ENCODE peak calls at places on chromosomes 1 and 21, in four cellular contexts. Q is adrenal gland, R is AG04449, I is left ventricle myocardium inferior. C is an unnamed sample.

GRCh38 chr1:42765832-42766722 is 751 bp downstream of the P3H1 start:
- DNase-seq in Q (peak; percentile 69), R (no peak), I (peak; percentile 32), C (peak; percentile 76)

GRCh38 chr21:14901482-14901958 is 163.3 kb downstream of the NRIP1 start:
- DNase-seq in I (no peak), R (no peak), Q (no peak), C (no peak)

GRCh38 chr1:113654883-113655282 is 104.4 kb downstream of the PHTF1 start:
- DNase-seq in R (no peak), I (no peak), Q (no peak), C (no peak)

GRCh38 chr1:209769171-209769904 is 13.5 kb downstream of the TRAF3IP3 start:
- DNase-seq in R (peak; percentile 77), Q (peak; percentile 81), I (peak; percentile 74), C (no peak)

GRCh38 chr1:246170574-246171261 is 336.4 kb downstream of the SMYD3 start:
- DNase-seq in R (no peak), Q (no peak), I (no peak), C (no peak)

GRCh38 chr1:70567167-70567566 is 156.1 kb downstream of the CTH start:
- DNase-seq in Q (no peak), I (no peak), R (no peak), C (no peak)

GRCh38 chr21:40386301-40386911 is 460.6 kb downstream of the DSCAM start:
- DNase-seq in R (no peak), I (peak; percentile 32), Q (peak; percentile 81), C (peak; percentile 69)

GRCh38 chr21:25862596-25862995 is 127.8 kb downstream of the GABPA start:
- DNase-seq in R (no peak), Q (no peak), I (no peak), C (no peak)

GRCh38 chr1:151998611-151999362 is 5.1 kb upstream of the S100A10 start:
- DNase-seq in I (no peak), R (no peak), Q (no peak), C (no peak)

GRCh38 chr1:5597991-5598823 is 394.0 kb downstream of the NPHP4 start:
- DNase-seq in R (no peak), Q (peak; percentile 45), I (no peak), C (peak; percentile 47)

GRCh38 chr1:23558140-23558871 is 995 bp downstream of the ID3 start:
- DNase-seq in R (no peak), I (peak; percentile 71), Q (peak; percentile 66), C (no peak)

GRCh38 chr1:195335541-195335940 is 1272.7 kb downstream of the KCNT2 start:
- DNase-seq in Q (no peak), R (no peak), I (no peak), C (no peak)

GRCh38 chr1:67883069-67883468 is 49.8 kb upstream of the GNG12 start:
- DNase-seq in R (peak; percentile 14), Q (no peak), I (no peak), C (no peak)

GRCh38 chr21:43294194-43294902 is 125.5 kb downstream of the CRYAA start:
- DNase-seq in R (no peak), I (peak; percentile 49), Q (no peak), C (no peak)

GRCh38 chr1:192342842-192343241 is 26.1 kb downstream of the RGS21 start:
- DNase-seq in Q (no peak), I (no peak), R (no peak), C (no peak)

GRCh38 chr21:44065428-44065827 is 41.8 kb upstream of the PWP2 start:
- DNase-seq in I (no peak), R (no peak), Q (peak; percentile 57), C (no peak)

GRCh38 chr1:31531177-31532000 is 44.9 kb upstream of the TINAGL1 start:
- DNase-seq in Q (no peak), I (no peak), R (no peak), C (no peak)

GRCh38 chr1:3910049-3910731 is 10.1 kb upstream of the C1orf174 start:
- DNase-seq in Q (no peak), I (no peak), R (no peak), C (no peak)

GRCh38 chr1:72623299-72623708 is 341.0 kb upstream of the NEGR1 start:
- DNase-seq in Q (no peak), I (no peak), R (peak; percentile 0), C (no peak)

GRCh38 chr1:11180342-11180744 is 8.8 kb upstream of the ANGPTL7 start:
- DNase-seq in Q (no peak), R (no peak), I (no peak), C (no peak)

GRCh38 chr1:231315887-231316286 is 21.8 kb downstream of the EXOC8 start:
- DNase-seq in Q (peak; percentile 58), R (no peak), I (peak; percentile 24), C (peak; percentile 58)

GRCh38 chr1:97433094-97433493 is 487.7 kb downstream of the DPYD start:
- DNase-seq in Q (no peak), R (no peak), I (no peak), C (no peak)

DNA sequence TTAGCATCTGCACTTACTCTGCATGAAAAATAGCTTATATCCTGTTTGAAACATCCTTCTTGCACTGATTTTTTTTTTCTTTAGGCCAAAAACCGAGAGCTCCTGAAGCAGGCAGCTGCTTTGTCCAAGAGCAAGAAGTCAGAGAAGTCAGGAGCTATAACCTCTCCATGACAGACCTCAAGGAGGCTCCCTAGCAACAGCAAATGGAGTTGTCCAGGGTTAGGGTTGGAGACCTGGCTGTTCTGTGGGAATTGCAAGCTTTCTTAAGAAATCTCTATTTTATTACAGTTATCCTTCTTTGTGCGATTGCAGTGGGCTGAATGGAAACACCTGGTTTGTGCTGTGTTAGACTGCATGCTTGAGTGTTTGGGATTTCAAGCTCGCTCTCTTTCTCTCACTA is 12.6 kb upstream of the STX12 start:
- DNase-seq in Q (no peak), I (no peak), R (no peak), C (no peak)
- TF ChIP-seq CTCF in Q (no peak), I (peak; percentile 14), R (no peak), C (no peak)

GRCh38 chr1:16017461-16018303 is at the start of gene HSPB7:
- DNase-seq in R (peak; percentile 42), I (peak; percentile 90), Q (peak; percentile 97), C (no peak)
- TF ChIP-seq CTCF in R (peak; percentile 15), I (no peak), Q (peak; percentile 16), C (no peak)

GRCh38 chr1:38990746-38991637 is at the start of gene AKIRIN1:
- DNase-seq in I (peak; percentile 99), Q (peak; percentile 99), R (peak; percentile 75), C (peak; percentile 99)
- TF ChIP-seq CTCF in I (peak; percentile 27), Q (no peak), R (no peak), C (no peak)

DNA sequence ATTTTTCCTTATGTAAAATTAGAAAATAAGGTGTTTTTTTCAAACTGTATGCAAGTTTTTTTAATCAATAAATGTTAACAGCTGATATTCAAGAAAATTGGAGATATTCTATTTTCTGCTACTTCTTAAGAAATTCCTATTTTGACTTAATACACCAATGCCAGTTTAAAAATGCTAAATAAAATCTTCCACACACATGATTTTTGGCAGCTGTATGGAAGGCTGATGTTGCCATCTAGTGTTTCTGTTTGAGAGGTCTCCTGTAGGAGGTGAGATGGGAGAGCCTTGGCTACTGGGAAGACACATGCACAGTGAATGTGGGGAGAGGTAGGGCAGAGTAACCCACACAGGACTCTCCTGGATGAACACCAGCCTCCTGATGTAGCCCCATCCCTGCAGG is 29.2 kb upstream of the OR2B11 start:
- DNase-seq in R (no peak), Q (no peak), I (no peak), C (no peak)
- TF ChIP-seq CTCF in R (no peak), Q (peak; percentile 60), I (peak; percentile 56), C (peak; percentile 71)

GRCh38 chr1:2132222-2133038 is 62.1 kb downstream of the FAAP20 start:
- DNase-seq in R (no peak), Q (peak; percentile 72), I (peak; percentile 30), C (no peak)
- TF ChIP-seq CTCF in R (peak; percentile 43), Q (peak; percentile 30), I (peak; percentile 67), C (peak; percentile 55)

GRCh38 chr1:108852141-108852540 is 4.8 kb downstream of the AKNAD1 start:
- DNase-seq in I (no peak), Q (no peak), R (no peak), C (no peak)

GRCh38 chr1:108856994-108857393 is at the start of gene AKNAD1:
- DNase-seq in Q (no peak), R (no peak), I (no peak), C (no peak)

GRCh38 chr1:108852541-108852940 is 4.4 kb downstream of the AKNAD1 start:
- DNase-seq in Q (no peak), R (no peak), I (no peak), C (no peak)

GRCh38 chr1:108851567-108851966 is 5.3 kb downstream of the AKNAD1 start:
- DNase-seq in R (no peak), Q (no peak), I (no peak), C (no peak)

DNA sequence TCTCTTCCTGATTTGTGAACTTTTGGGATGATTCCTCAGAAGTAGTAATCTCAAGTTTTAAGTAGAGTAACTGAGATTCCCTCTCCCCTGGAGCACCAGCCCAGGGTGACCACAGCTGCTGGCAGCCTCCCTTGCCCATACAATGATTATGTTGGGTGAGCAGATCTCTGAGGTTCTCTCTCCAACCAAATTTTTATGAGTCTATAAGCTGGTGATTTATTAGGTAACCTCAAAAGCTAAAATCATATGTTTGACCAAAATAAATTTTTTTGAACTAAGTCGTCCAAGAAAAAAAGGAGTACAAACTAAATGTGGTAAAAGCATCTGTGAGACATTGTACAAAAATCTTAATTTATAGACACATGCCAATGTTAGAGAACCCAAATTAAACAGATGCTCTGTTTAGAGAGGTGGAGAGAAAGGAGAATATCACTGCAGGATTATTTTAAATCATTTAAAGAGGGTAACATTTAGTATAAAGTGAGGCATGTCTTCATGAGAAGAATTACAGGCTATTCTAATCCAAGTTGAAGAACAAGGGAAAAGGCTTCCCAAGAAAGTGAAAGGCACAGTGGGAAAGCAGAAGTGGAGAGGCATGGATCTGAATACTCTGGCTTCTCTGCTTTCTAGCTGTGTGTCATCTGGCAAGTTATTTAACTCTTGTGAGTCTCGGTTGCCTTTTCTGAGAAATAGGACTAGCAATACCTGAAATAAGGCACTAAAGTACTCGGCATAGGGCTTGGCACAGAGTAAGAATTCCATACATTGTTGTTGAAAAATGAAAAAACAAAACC is 2.5 kb downstream of the AKNAD1 start:
- DNase-seq in I (no peak), Q (no peak), R (no peak), C (no peak)
- TF ChIP-seq CTCF in I (no peak), Q (no peak), R (no peak), C (no peak)

DNA sequence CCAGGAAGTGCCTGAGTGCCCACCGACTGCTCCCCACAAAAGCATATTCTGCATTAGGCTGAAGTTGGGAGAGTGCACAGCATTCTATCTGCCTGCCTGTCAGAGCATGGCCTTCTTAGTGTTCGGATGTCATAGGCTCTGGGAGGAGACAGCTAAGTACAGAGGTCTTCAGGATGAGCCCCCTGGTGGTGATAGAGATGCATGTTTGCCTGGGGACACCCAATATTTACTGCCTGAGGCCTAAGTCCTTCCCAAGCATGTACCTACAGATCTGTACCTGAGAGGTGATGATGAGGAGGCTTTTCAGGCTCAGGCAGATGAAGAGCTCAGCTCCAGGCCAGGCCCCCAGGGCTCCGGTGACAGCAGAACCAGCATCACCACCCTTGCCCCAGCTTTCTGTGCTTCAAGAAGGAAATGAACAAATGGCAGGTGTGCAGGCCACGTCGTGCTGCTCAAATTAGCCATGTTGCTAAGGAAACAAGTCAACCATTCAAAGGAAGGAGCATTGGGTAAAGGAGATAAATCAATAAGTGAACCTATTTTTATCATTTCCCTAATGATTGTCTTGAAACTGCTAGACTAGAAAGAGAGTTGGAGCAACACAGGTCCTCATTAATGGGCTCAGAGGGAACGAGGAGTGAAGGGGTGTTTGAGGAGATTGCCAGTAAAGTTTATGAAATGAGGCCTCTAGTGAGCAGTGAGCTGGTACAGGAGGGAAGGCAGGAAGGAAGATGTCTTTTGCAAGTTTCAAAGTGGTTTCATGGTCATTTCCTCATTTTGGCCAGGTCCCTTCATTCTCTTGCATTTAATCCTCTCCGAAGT is 21.2 kb downstream of the CACNA1E start:
- DNase-seq in Q (no peak), I (no peak), R (no peak), C (no peak)
- TF ChIP-seq CTCF in Q (peak; percentile 23), I (peak; percentile 35), R (peak; percentile 27), C (peak; percentile 70)

C was measured in type B pancreatic cell.